ENCODE peak calls at places on chromosomes 5 and 9, in five cellular contexts. One of them, this sample, is unnamed. For H3K27me3, the result is how much of the 10 kb centered on the place peaks cover.

GRCh38 chr9:107945961-107946360 is 456.4 kb upstream of the KLF4 start:
- DNase-seq in PC-3: no peak
- DNase-seq in fibroblast of lung: no peak
- DNase-seq in body of pancreas: no peak
- DNase-seq in IMR-90: no peak
- DNase-seq in this sample: no peak

GRCh38 chr9:111298831-111299603 is 31.0 kb downstream of the OR2K2 start:
- DNase-seq in body of pancreas: peak
- DNase-seq in PC-3: peak
- DNase-seq in IMR-90: peak
- DNase-seq in fibroblast of lung: peak
- DNase-seq in this sample: peak

GRCh38 chr5:15529821-15530220 is 29.8 kb downstream of the FBXL7 start:
- DNase-seq in IMR-90: peak
- DNase-seq in fibroblast of lung: no peak
- DNase-seq in body of pancreas: no peak
- DNase-seq in PC-3: no peak
- DNase-seq in this sample: no peak

GRCh38 chr9:120755827-120756434 is 37.3 kb downstream of the FBXW2 start:
- DNase-seq in PC-3: peak
- DNase-seq in body of pancreas: peak
- DNase-seq in IMR-90: peak
- DNase-seq in fibroblast of lung: peak
- DNase-seq in this sample: peak

GRCh38 chr5:9381464-9381863 is 164.4 kb downstream of the SEMA5A start:
- DNase-seq in body of pancreas: no peak
- DNase-seq in fibroblast of lung: no peak
- DNase-seq in IMR-90: no peak
- DNase-seq in PC-3: no peak
- DNase-seq in this sample: no peak

GRCh38 chr5:132209901-132210545 is 17.6 kb downstream of the P4HA2 start:
- DNase-seq in PC-3: no peak
- DNase-seq in fibroblast of lung: no peak
- DNase-seq in IMR-90: no peak
- DNase-seq in body of pancreas: no peak
- DNase-seq in this sample: no peak

GRCh38 chr9:14880951-14881465 is 29.2 kb downstream of the FREM1 start:
- DNase-seq in fibroblast of lung: no peak
- DNase-seq in body of pancreas: no peak
- DNase-seq in IMR-90: no peak
- DNase-seq in PC-3: no peak
- DNase-seq in this sample: peak

GRCh38 chr5:132883261-132883834 is 9.9 kb downstream of the LEAP2 start:
- DNase-seq in body of pancreas: peak
- DNase-seq in fibroblast of lung: peak
- DNase-seq in IMR-90: peak
- DNase-seq in PC-3: peak
- DNase-seq in this sample: peak

GRCh38 chr5:97111612-97112011 is 30.8 kb downstream of the LIX1 start:
- DNase-seq in fibroblast of lung: no peak
- DNase-seq in body of pancreas: no peak
- DNase-seq in PC-3: no peak
- DNase-seq in IMR-90: no peak
- DNase-seq in this sample: peak

GRCh38 chr9:24509850-24510249 is 35.8 kb downstream of the IZUMO3 start:
- DNase-seq in PC-3: no peak
- DNase-seq in IMR-90: no peak
- DNase-seq in fibroblast of lung: no peak
- DNase-seq in body of pancreas: no peak
- DNase-seq in this sample: no peak

GRCh38 chr5:103298557-103298956 is 40.0 kb downstream of the MACIR start:
- DNase-seq in fibroblast of lung: no peak
- DNase-seq in PC-3: no peak
- DNase-seq in body of pancreas: no peak
- DNase-seq in IMR-90: no peak
- DNase-seq in this sample: no peak

GRCh38 chr9:70531286-70531685 is 116.8 kb upstream of the KLF9 start:
- DNase-seq in fibroblast of lung: no peak
- DNase-seq in PC-3: no peak
- DNase-seq in body of pancreas: no peak
- DNase-seq in IMR-90: peak
- DNase-seq in this sample: no peak

GRCh38 chr9:110745656-110746055 is 77.1 kb downstream of the MUSK start:
- DNase-seq in IMR-90: peak
- DNase-seq in PC-3: peak
- DNase-seq in body of pancreas: no peak
- DNase-seq in fibroblast of lung: peak
- DNase-seq in this sample: no peak

GRCh38 chr5:143514915-143515314 is 111.4 kb upstream of the NR3C1 start:
- DNase-seq in body of pancreas: no peak
- DNase-seq in PC-3: no peak
- DNase-seq in fibroblast of lung: peak
- DNase-seq in IMR-90: peak
- DNase-seq in this sample: no peak

GRCh38 chr9:109730228-109730627 is 49.8 kb upstream of the PALM2AKAP2 start:
- DNase-seq in body of pancreas: peak
- DNase-seq in IMR-90: no peak
- DNase-seq in PC-3: peak
- DNase-seq in fibroblast of lung: no peak
- DNase-seq in this sample: peak

GRCh38 chr5:164597293-164597900 is 1092.0 kb downstream of the MAT2B start:
- DNase-seq in PC-3: peak
- DNase-seq in body of pancreas: no peak
- DNase-seq in IMR-90: no peak
- DNase-seq in fibroblast of lung: no peak
- DNase-seq in this sample: peak

GRCh38 chr5:134070979-134071849 is 43.3 kb upstream of the TCF7 start:
- DNase-seq in PC-3: no peak
- DNase-seq in body of pancreas: peak
- DNase-seq in IMR-90: no peak
- DNase-seq in fibroblast of lung: peak
- DNase-seq in this sample: peak

GRCh38 chr5:143741418-143741817 is 70.5 kb upstream of the HMHB1 start:
- DNase-seq in IMR-90: no peak
- DNase-seq in fibroblast of lung: no peak
- DNase-seq in body of pancreas: no peak
- DNase-seq in PC-3: no peak
- DNase-seq in this sample: no peak

GRCh38 chr5:90055831-90056328 is 353.7 kb downstream of the CETN3 start:
- DNase-seq in fibroblast of lung: peak
- DNase-seq in PC-3: peak
- DNase-seq in body of pancreas: no peak
- DNase-seq in IMR-90: peak
- DNase-seq in this sample: no peak

GRCh38 chr5:174567506-174568141 is 156.8 kb upstream of the MSX2 start:
- DNase-seq in PC-3: no peak
- DNase-seq in fibroblast of lung: no peak
- DNase-seq in IMR-90: no peak
- DNase-seq in body of pancreas: no peak
- DNase-seq in this sample: no peak

GRCh38 chr9:116669296-116669695 is 17.8 kb upstream of the TRIM32 start:
- DNase-seq in PC-3: no peak
- DNase-seq in fibroblast of lung: peak
- DNase-seq in body of pancreas: no peak
- DNase-seq in IMR-90: no peak
- DNase-seq in this sample: no peak

GRCh38 chr5:79754865-79755555 is 65.4 kb downstream of the CMYA5 start:
- DNase-seq in PC-3: no peak
- DNase-seq in fibroblast of lung: no peak
- DNase-seq in IMR-90: no peak
- DNase-seq in body of pancreas: no peak
- DNase-seq in this sample: peak

GRCh38 chr5:134226441-134227192 is 744 bp upstream of the PPP2CA start:
- DNase-seq in PC-3: no peak
- DNase-seq in IMR-90: peak
- DNase-seq in fibroblast of lung: peak
- DNase-seq in body of pancreas: peak
- DNase-seq in this sample: peak

GRCh38 chr5:173238312-173239232 is 3.6 kb upstream of the NKX2-5 start:
- DNase-seq in IMR-90: no peak
- DNase-seq in body of pancreas: no peak
- DNase-seq in PC-3: no peak
- DNase-seq in fibroblast of lung: no peak
- DNase-seq in this sample: no peak
- H3K4me3 ChIP-seq in IMR-90: no peak
- H3K4me3 ChIP-seq in body of pancreas: no peak
- H3K4me3 ChIP-seq in PC-3: no peak
- H3K4me3 ChIP-seq in fibroblast of lung: no peak
- H3K4me3 ChIP-seq in this sample: no peak

DNA sequence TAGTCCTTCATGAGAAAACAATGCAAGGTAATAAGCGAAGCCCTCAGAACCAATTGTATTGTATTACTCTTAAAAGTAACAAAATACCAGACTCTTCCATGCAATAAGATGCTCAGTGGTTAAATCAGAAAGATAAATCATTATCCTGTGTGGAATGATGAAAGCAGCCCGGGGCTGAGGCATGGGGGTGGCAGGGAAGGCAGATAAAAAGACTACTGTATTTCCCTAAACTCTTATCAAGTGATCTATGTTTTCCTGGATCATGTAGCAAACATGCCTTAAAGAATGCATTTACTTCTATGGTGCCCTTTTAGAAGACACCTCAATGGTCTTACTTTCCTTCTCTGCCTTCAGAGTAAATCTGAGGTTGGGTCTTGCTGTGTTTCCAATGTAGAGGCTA is 105.6 kb upstream of the DAPK1 start:
- DNase-seq in fibroblast of lung: no peak
- DNase-seq in body of pancreas: no peak
- DNase-seq in PC-3: no peak
- DNase-seq in IMR-90: no peak
- DNase-seq in this sample: no peak
- H3K27me3 ChIP-seq in fibroblast of lung: under half
- H3K27me3 ChIP-seq in body of pancreas: under half
- H3K27me3 ChIP-seq in PC-3: under half
- H3K27me3 ChIP-seq in IMR-90: under half
- H3K27me3 ChIP-seq in this sample: under half

GRCh38 chr9:438066-438465 is 223.4 kb downstream of the DOCK8 start:
- DNase-seq in body of pancreas: no peak
- DNase-seq in fibroblast of lung: peak
- DNase-seq in IMR-90: peak
- DNase-seq in PC-3: no peak
- DNase-seq in this sample: no peak
- H3K27ac ChIP-seq in body of pancreas: peak
- H3K27ac ChIP-seq in fibroblast of lung: no peak
- H3K27ac ChIP-seq in IMR-90: peak
- H3K27ac ChIP-seq in PC-3: no peak
- H3K27ac ChIP-seq in this sample: no peak

GRCh38 chr9:92965759-92966517 is 18.6 kb downstream of the FGD3 start:
- DNase-seq in PC-3: no peak
- DNase-seq in IMR-90: no peak
- DNase-seq in fibroblast of lung: no peak
- DNase-seq in body of pancreas: no peak
- DNase-seq in this sample: no peak
- H3K4me3 ChIP-seq in PC-3: no peak
- H3K4me3 ChIP-seq in IMR-90: no peak
- H3K4me3 ChIP-seq in fibroblast of lung: no peak
- H3K4me3 ChIP-seq in body of pancreas: no peak
- H3K4me3 ChIP-seq in this sample: peak

GRCh38 chr5:68443091-68443490 is 227.5 kb downstream of the PIK3R1 start:
- DNase-seq in fibroblast of lung: no peak
- DNase-seq in body of pancreas: no peak
- DNase-seq in PC-3: no peak
- DNase-seq in IMR-90: no peak
- DNase-seq in this sample: no peak

GRCh38 chr5:68440666-68441065 is 225.1 kb downstream of the PIK3R1 start:
- DNase-seq in fibroblast of lung: peak
- DNase-seq in PC-3: no peak
- DNase-seq in IMR-90: no peak
- DNase-seq in body of pancreas: no peak
- DNase-seq in this sample: no peak

GRCh38 chr5:68444048-68444447 is 228.5 kb downstream of the PIK3R1 start:
- DNase-seq in body of pancreas: no peak
- DNase-seq in IMR-90: no peak
- DNase-seq in PC-3: no peak
- DNase-seq in fibroblast of lung: no peak
- DNase-seq in this sample: no peak

GRCh38 chr5:68440255-68440654 is 224.7 kb downstream of the PIK3R1 start:
- DNase-seq in body of pancreas: no peak
- DNase-seq in IMR-90: no peak
- DNase-seq in fibroblast of lung: no peak
- DNase-seq in PC-3: no peak
- DNase-seq in this sample: no peak

GRCh38 chr5:68441309-68441708 is 225.8 kb downstream of the PIK3R1 start:
- DNase-seq in IMR-90: no peak
- DNase-seq in PC-3: no peak
- DNase-seq in body of pancreas: no peak
- DNase-seq in fibroblast of lung: no peak
- DNase-seq in this sample: no peak
- H3K27me3 ChIP-seq in IMR-90: under half
- H3K27me3 ChIP-seq in PC-3: under half
- H3K27me3 ChIP-seq in body of pancreas: under half
- H3K27me3 ChIP-seq in fibroblast of lung: under half
- H3K27me3 ChIP-seq in this sample: under half

DNA sequence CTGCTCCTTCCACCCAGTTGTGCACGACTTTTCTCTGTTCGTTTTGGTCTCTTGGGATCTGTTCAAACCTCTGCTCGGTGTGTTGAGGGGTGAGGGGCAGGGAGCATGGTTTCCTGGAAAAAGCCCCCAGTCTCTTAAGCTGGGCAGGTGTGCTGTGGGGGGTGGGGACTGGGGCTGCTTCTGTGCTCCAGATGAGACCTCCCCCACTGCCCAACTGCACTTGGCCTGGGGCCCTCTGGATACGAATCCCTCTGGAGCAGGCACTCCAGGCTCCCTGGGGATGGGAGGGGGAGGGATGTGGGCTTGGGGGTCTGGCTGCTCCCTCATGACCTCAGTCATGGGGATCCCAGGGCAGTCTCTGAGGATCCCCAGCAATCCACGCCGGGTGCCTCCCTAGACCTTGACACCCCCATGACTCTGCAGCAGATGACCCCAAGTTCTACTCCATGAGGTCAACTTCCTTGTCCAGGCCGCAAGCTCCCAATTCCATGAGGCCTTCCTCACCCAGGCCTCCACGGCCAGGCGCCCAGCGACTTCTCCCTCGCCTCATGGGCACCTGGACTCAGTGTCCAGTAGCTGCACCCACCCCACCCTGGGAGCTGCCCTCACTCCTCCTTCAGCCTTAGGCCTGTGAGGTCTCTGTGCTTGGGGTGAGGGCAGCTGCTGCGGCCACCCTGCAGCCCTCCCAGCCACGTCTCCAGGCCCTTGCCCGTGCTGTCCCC is 5.9 kb upstream of the AHRR start:
- DNase-seq in body of pancreas: no peak
- DNase-seq in IMR-90: no peak
- DNase-seq in PC-3: no peak
- DNase-seq in fibroblast of lung: no peak
- DNase-seq in this sample: no peak
- H3K27ac ChIP-seq in body of pancreas: no peak
- H3K27ac ChIP-seq in IMR-90: no peak
- H3K27ac ChIP-seq in PC-3: no peak
- H3K27ac ChIP-seq in fibroblast of lung: no peak
- H3K27ac ChIP-seq in this sample: no peak

GRCh38 chr9:79976501-79977444 is 405.0 kb downstream of the TLE4 start:
- DNase-seq in body of pancreas: no peak
- DNase-seq in PC-3: no peak
- DNase-seq in IMR-90: no peak
- DNase-seq in fibroblast of lung: no peak
- DNase-seq in this sample: peak
- H3K4me3 ChIP-seq in body of pancreas: no peak
- H3K4me3 ChIP-seq in PC-3: no peak
- H3K4me3 ChIP-seq in IMR-90: no peak
- H3K4me3 ChIP-seq in fibroblast of lung: no peak
- H3K4me3 ChIP-seq in this sample: no peak

This sample was measured in small intestine.